ENCODE peak calls at places on chromosomes 6 and 20, in seven cellular contexts. J is sigmoid colon, Q is HFF-Myc, D is hepatocyte, F is heart right ventricle, R is IMR-90, M is tibial nerve. K is an unnamed sample.

GRCh38 chr20:23361108-23361650 is 803 bp upstream of the GZF1 start:
- DNase-seq in J (no peak), Q (no peak), D (peak), F (no peak), R (peak), M (peak), K (no peak)

GRCh38 chr6:109449789-109450673 is 5.5 kb downstream of the MICAL1 start:
- DNase-seq in J (no peak), Q (no peak), D (no peak), F (no peak), R (no peak), M (no peak), K (no peak)

GRCh38 chr6:129852257-129852858 is 8.8 kb downstream of the TMEM244 start:
- DNase-seq in J (no peak), Q (no peak), D (no peak), F (no peak), R (peak), M (no peak), K (no peak)

GRCh38 chr6:159866286-159867247 is 24.2 kb upstream of the MAS1 start:
- DNase-seq in J (no peak), Q (no peak), D (no peak), F (no peak), R (no peak), M (no peak), K (no peak)

GRCh38 chr6:34941421-34941820 is 52.4 kb downstream of the ANKS1A start:
- DNase-seq in J (no peak), Q (no peak), D (no peak), F (no peak), R (no peak), M (no peak), K (no peak)

GRCh38 chr20:24779886-24780285 is 169.2 kb upstream of the CST7 start:
- DNase-seq in J (peak), Q (no peak), D (no peak), F (no peak), R (no peak), M (no peak), K (no peak)

GRCh38 chr6:38427492-38428210 is 212.1 kb downstream of the BTBD9 start:
- DNase-seq in J (no peak), Q (no peak), D (no peak), F (no peak), R (no peak), M (no peak), K (no peak)

GRCh38 chr20:23232679-23233308 is 117.8 kb upstream of the NXT1 start:
- DNase-seq in J (no peak), Q (no peak), D (peak), F (no peak), R (no peak), M (no peak), K (no peak)

GRCh38 chr6:149455028-149455732 is 29.6 kb downstream of the ZC3H12D start:
- DNase-seq in J (no peak), Q (no peak), D (no peak), F (no peak), R (no peak), M (no peak), K (no peak)

GRCh38 chr6:46771556-46771955 is 21.6 kb upstream of the MEP1A start:
- DNase-seq in J (no peak), Q (no peak), D (no peak), F (no peak), R (no peak), M (no peak), K (no peak)

GRCh38 chr20:22339091-22339881 is 245.1 kb downstream of the FOXA2 start:
- DNase-seq in J (no peak), Q (peak), D (peak), F (peak), R (peak), M (peak), K (no peak)

GRCh38 chr6:169847141-169847674 is 95.8 kb downstream of the ERMARD start:
- DNase-seq in J (no peak), Q (no peak), D (no peak), F (no peak), R (no peak), M (no peak), K (no peak)

GRCh38 chr6:10542135-10542689 is 21.1 kb downstream of the GCNT2 start:
- DNase-seq in J (no peak), Q (no peak), D (no peak), F (no peak), R (no peak), M (no peak), K (no peak)

GRCh38 chr6:134544737-134545136 is 226.8 kb upstream of the SGK1 start:
- DNase-seq in J (no peak), Q (no peak), D (no peak), F (no peak), R (no peak), M (no peak), K (no peak)

GRCh38 chr6:127570739-127571389 is 6.1 kb upstream of the C6orf58 start:
- DNase-seq in J (no peak), Q (no peak), D (no peak), F (no peak), R (peak), M (no peak), K (no peak)

GRCh38 chr20:57919059-57919458 is 209.2 kb upstream of the PMEPA1 start:
- DNase-seq in J (no peak), Q (no peak), D (peak), F (no peak), R (no peak), M (no peak), K (no peak)

GRCh38 chr6:168310945-168311344 is 8.6 kb downstream of the DACT2 start:
- DNase-seq in J (no peak), Q (no peak), D (no peak), F (no peak), R (no peak), M (no peak), K (no peak)

GRCh38 chr20:59181936-59182335 is 18.3 kb downstream of the ZNF831 start:
- DNase-seq in J (no peak), Q (no peak), D (no peak), F (no peak), R (no peak), M (no peak), K (no peak)

GRCh38 chr20:24785141-24785924 is 163.7 kb upstream of the CST7 start:
- DNase-seq in J (no peak), Q (no peak), D (no peak), F (no peak), R (peak), M (no peak), K (peak)

GRCh38 chr6:6604015-6604414 is 15.5 kb downstream of the LY86 start:
- DNase-seq in J (no peak), Q (no peak), D (no peak), F (no peak), R (no peak), M (no peak), K (no peak)

GRCh38 chr6:168169624-168170023 is 90.6 kb upstream of the FRMD1 start:
- DNase-seq in J (no peak), Q (no peak), D (no peak), F (no peak), R (no peak), M (no peak), K (no peak)

GRCh38 chr6:145838305-145838704 is 23.7 kb upstream of the FBXO30 start:
- DNase-seq in J (no peak), Q (no peak), D (no peak), F (no peak), R (no peak), M (no peak), K (no peak)

GRCh38 chr6:498795-499231 is 107.3 kb downstream of the IRF4 start:
- DNase-seq in J (no peak), Q (no peak), D (peak), F (no peak), R (peak), M (no peak), K (no peak)

GRCh38 chr20:59808729-59809381 is 124.6 kb downstream of the SYCP2 start:
- DNase-seq in J (peak), Q (no peak), D (no peak), F (no peak), R (no peak), M (peak), K (no peak)

GRCh38 chr20:9344080-9344920 is 170.1 kb upstream of the LAMP5 start:
- DNase-seq in J (peak), Q (peak), D (no peak), F (peak), R (peak), M (no peak), K (peak)

GRCh38 chr20:17542993-17543412 is 11.8 kb upstream of the BFSP1 start:
- DNase-seq in J (no peak), Q (no peak), D (no peak), F (no peak), R (peak), M (no peak), K (peak)

GRCh38 chr6:90368601-90369000 is 72.0 kb upstream of the BACH2 start:
- DNase-seq in J (no peak), Q (no peak), D (no peak), F (no peak), R (peak), M (no peak), K (no peak)
- H3K4me3 ChIP-seq in J (no peak), Q (no peak), D (no peak), F (no peak), R (no peak), M (no peak), K (no peak)

GRCh38 chr20:38278150-38278549 is 17.6 kb upstream of the KIAA1755 start:
- DNase-seq in J (peak), Q (no peak), D (no peak), F (no peak), R (peak), M (no peak), K (no peak)

GRCh38 chr20:38284893-38285444 is 19.0 kb upstream of the BPI start:
- DNase-seq in J (no peak), Q (no peak), D (no peak), F (no peak), R (no peak), M (no peak), K (no peak)

GRCh38 chr20:38286586-38287502 is 17.1 kb upstream of the BPI start:
- DNase-seq in J (peak), Q (no peak), D (no peak), F (peak), R (no peak), M (no peak), K (no peak)

GRCh38 chr20:38278763-38279162 is 18.2 kb upstream of the KIAA1755 start:
- DNase-seq in J (peak), Q (no peak), D (no peak), F (no peak), R (no peak), M (no peak), K (no peak)

GRCh38 chr20:38283236-38283635 is 20.7 kb upstream of the BPI start:
- DNase-seq in J (peak), Q (no peak), D (no peak), F (no peak), R (no peak), M (no peak), K (no peak)
- TF ChIP-seq CTCF in J (no peak), Q (no peak), D (no peak), F (no peak), R (no peak), M (no peak), K (no peak)

GRCh38 chr6:158026901-158027589 is 45.4 kb downstream of the SYNJ2 start:
- DNase-seq in J (no peak), Q (no peak), D (peak), F (no peak), R (no peak), M (no peak), K (no peak)
- H3K4me3 ChIP-seq in J (no peak), Q (no peak), D (no peak), F (no peak), R (no peak), M (peak), K (no peak)

DNA sequence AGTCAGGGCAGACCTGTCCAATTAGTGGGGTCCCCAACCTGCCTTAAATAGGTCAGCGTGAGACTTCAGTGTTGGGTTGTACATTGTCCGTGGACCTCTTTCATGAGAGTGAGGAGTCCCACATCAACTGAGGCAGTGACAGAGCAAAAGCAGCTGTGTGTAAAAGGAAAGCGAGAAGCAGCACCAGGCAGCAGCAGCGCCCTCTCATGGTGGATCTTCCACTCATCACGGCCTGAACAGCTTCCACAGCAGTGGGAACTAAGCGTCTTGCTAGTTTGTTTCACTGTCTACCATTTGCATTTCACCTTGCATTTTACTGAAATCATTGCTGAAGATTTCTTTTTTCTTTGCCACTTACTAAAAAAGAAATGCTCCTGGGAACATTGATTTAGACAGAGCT is 333.8 kb downstream of the PKHD1 start:
- DNase-seq in J (no peak), Q (no peak), D (peak), F (no peak), R (no peak), M (no peak), K (no peak)
- TF ChIP-seq CTCF in J (no peak), Q (no peak), D (peak), F (peak), R (no peak), M (no peak), K (no peak)

GRCh38 chr6:70396796-70397729 is 16.2 kb upstream of the FAM135A start:
- DNase-seq in J (no peak), Q (no peak), D (no peak), F (no peak), R (no peak), M (no peak), K (no peak)
- H3K4me3 ChIP-seq in J (no peak), Q (no peak), D (no peak), F (no peak), R (no peak), M (no peak), K (no peak)

GRCh38 chr6:63437058-63437457 is 117.3 kb upstream of the LGSN start:
- DNase-seq in J (no peak), Q (no peak), D (no peak), F (no peak), R (no peak), M (no peak), K (no peak)

GRCh38 chr6:63440594-63440993 is 120.8 kb upstream of the LGSN start:
- DNase-seq in J (no peak), Q (no peak), D (no peak), F (no peak), R (no peak), M (no peak), K (no peak)

GRCh38 chr6:63441266-63441956 is 121.6 kb upstream of the LGSN start:
- DNase-seq in J (no peak), Q (no peak), D (no peak), F (no peak), R (no peak), M (no peak), K (no peak)

GRCh38 chr6:63442870-63443269 is 123.1 kb upstream of the LGSN start:
- DNase-seq in J (no peak), Q (no peak), D (no peak), F (no peak), R (no peak), M (no peak), K (no peak)

DNA sequence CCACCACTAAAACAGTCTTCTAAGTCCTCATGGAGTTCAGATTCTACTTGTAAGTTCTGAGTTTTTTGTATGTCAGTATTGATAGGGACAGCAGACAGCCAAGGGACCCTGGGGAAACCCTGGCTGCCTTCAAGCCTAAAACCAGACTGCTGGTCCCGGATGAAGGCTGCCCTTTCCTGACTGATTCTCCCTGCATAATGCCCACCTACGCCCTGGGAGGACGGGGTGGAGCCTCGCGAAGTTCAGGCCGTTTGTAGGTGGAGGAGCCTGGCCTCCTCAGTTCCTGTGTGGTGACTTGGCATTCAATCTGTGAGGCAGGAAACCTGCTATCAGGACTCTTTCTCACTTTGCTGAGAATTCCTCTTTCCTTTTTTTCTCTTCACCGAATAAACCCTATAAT is 120.3 kb upstream of the LGSN start:
- DNase-seq in J (no peak), Q (no peak), D (no peak), F (no peak), R (no peak), M (no peak), K (no peak)
- TF ChIP-seq CTCF in J (no peak), Q (no peak), D (no peak), F (no peak), R (no peak), M (no peak), K (no peak)